ENCODE peak calls at places on chromosomes 1 and 21, in eight cellular contexts. M is pancreas; B is CD4-positive, alpha-beta memory T cell; Z is heart left ventricle; D is Peyer's patch; J is aorta; T is right lobe of liver; R is fibroblast of lung. H is an unnamed sample.
A peak's percentile ranks its signal among the peaks of the same experiment; 100 is the strongest.

GRCh38 chr21:46255758-46256337 is 27.3 kb upstream of the LSS start:
- DNase-seq in M (no peak), B (no peak), Z (no peak), D (no peak), J (peak; percentile 59), T (no peak), R (no peak), H (no peak)

GRCh38 chr1:55252942-55253589 is 37.9 kb upstream of the USP24 start:
- DNase-seq in M (peak; percentile 60), B (no peak), Z (no peak), D (no peak), J (no peak), T (peak; percentile 59), R (no peak), H (no peak)

GRCh38 chr1:183327429-183328290 is 90.5 kb downstream of the NMNAT2 start:
- DNase-seq in M (no peak), B (no peak), Z (peak; percentile 63), D (no peak), J (no peak), T (no peak), R (no peak), H (no peak)

GRCh38 chr1:226520640-226521355 is 27.8 kb upstream of the STUM start:
- DNase-seq in M (no peak), B (no peak), Z (no peak), D (no peak), J (no peak), T (no peak), R (no peak), H (no peak)

GRCh38 chr1:156360534-156360933 is 8.5 kb upstream of the RHBG start:
- DNase-seq in M (no peak), B (no peak), Z (no peak), D (no peak), J (no peak), T (no peak), R (no peak), H (no peak)

GRCh38 chr1:26391450-26391849 is 18.9 kb upstream of the ZNF683 start:
- DNase-seq in M (no peak), B (peak; percentile 58), Z (no peak), D (no peak), J (no peak), T (no peak), R (peak; percentile 45), H (peak; percentile 42)

GRCh38 chr1:69128204-69128603 is 439.5 kb upstream of the LRRC7 start:
- DNase-seq in M (no peak), B (no peak), Z (no peak), D (no peak), J (no peak), T (no peak), R (no peak), H (no peak)

GRCh38 chr1:175499595-175500367 is 243.6 kb downstream of the TNR start:
- DNase-seq in M (no peak), B (no peak), Z (no peak), D (no peak), J (no peak), T (no peak), R (peak; percentile 14), H (no peak)

GRCh38 chr1:226967665-226968064 is 27.6 kb downstream of the COQ8A start:
- DNase-seq in M (no peak), B (no peak), Z (no peak), D (no peak), J (no peak), T (no peak), R (peak; percentile 30), H (no peak)

GRCh38 chr21:45541221-45542039 is 810 bp downstream of the SLC19A1 start:
- DNase-seq in M (peak; percentile 75), B (peak; percentile 74), Z (peak; percentile 84), D (peak; percentile 91), J (peak; percentile 92), T (peak; percentile 85), R (peak; percentile 55), H (peak; percentile 70)

GRCh38 chr1:41017141-41018024 is 4.1 kb downstream of the SLFNL1 start:
- DNase-seq in M (no peak), B (no peak), Z (no peak), D (no peak), J (no peak), T (no peak), R (no peak), H (no peak)

GRCh38 chr1:205351984-205352713 is 4.6 kb downstream of the KLHDC8A start:
- DNase-seq in M (no peak), B (no peak), Z (no peak), D (peak; percentile 86), J (peak; percentile 64), T (no peak), R (peak; percentile 37), H (no peak)

GRCh38 chr1:70427976-70428375 is 16.9 kb downstream of the CTH start:
- DNase-seq in M (no peak), B (no peak), Z (no peak), D (no peak), J (no peak), T (no peak), R (peak; percentile 51), H (no peak)

GRCh38 chr1:75765697-75766355 is 20.2 kb upstream of the RABGGTB start:
- DNase-seq in M (no peak), B (no peak), Z (no peak), D (no peak), J (no peak), T (no peak), R (peak; percentile 92), H (no peak)

GRCh38 chr1:244836135-244836521 is 670 bp downstream of the COX20 start:
- DNase-seq in M (no peak), B (no peak), Z (no peak), D (no peak), J (no peak), T (no peak), R (peak; percentile 43), H (no peak)

GRCh38 chr1:169089776-169090175 is 16.7 kb upstream of the ATP1B1 start:
- DNase-seq in M (no peak), B (no peak), Z (no peak), D (no peak), J (no peak), T (no peak), R (no peak), H (no peak)

GRCh38 chr1:89451011-89451410 is 73.6 kb upstream of the LRRC8B start:
- DNase-seq in M (no peak), B (peak; percentile 4), Z (no peak), D (no peak), J (no peak), T (no peak), R (peak; percentile 75), H (peak; percentile 15)

GRCh38 chr1:44701141-44701573 is 26.6 kb downstream of the ARMH1 start:
- DNase-seq in M (no peak), B (no peak), Z (no peak), D (no peak), J (no peak), T (no peak), R (no peak), H (no peak)

GRCh38 chr1:100750002-100750885 is 30.7 kb downstream of the VCAM1 start:
- DNase-seq in M (no peak), B (no peak), Z (no peak), D (no peak), J (no peak), T (no peak), R (no peak), H (no peak)

DNA sequence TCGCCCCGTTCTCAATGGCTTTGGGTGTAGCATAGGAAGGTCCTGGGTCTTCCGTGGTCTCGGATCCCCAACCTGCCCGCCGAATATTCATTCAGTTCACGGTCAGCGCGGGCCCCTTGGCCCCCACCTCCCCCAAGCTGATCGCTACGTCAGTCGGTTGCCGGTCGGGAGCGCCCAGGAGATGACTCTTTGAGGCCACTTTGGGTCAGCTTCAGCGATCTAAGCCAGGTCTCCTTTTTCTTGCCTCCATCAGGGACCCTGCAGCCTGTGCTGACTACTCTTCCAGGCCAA is 12.8 kb downstream of the HLX start:
- DNase-seq in M (no peak), B (no peak), Z (no peak), D (no peak), J (peak; percentile 67), T (no peak), R (no peak), H (no peak)
- H3K9me3 ChIP-seq in M (no peaks in the 10 kb centered on the region), B (no peaks in the 10 kb centered on the region), Z (no peaks in the 10 kb centered on the region), D (peaks cover 5% of the 10 kb centered on the region), J (no peaks in the 10 kb centered on the region), T (no peaks in the 10 kb centered on the region), R (no peaks in the 10 kb centered on the region), H (no peaks in the 10 kb centered on the region)

GRCh38 chr1:5324903-5325302 is 667.3 kb downstream of the NPHP4 start:
- DNase-seq in M (no peak), B (no peak), Z (no peak), D (no peak), J (no peak), T (no peak), R (no peak), H (no peak)

GRCh38 chr1:5331101-5331500 is 661.1 kb downstream of the NPHP4 start:
- DNase-seq in M (no peak), B (no peak), Z (no peak), D (no peak), J (peak; percentile 46), T (no peak), R (no peak), H (no peak)

GRCh38 chr1:5333326-5333725 is 658.9 kb downstream of the NPHP4 start:
- DNase-seq in M (no peak), B (no peak), Z (no peak), D (no peak), J (no peak), T (no peak), R (no peak), H (no peak)

DNA sequence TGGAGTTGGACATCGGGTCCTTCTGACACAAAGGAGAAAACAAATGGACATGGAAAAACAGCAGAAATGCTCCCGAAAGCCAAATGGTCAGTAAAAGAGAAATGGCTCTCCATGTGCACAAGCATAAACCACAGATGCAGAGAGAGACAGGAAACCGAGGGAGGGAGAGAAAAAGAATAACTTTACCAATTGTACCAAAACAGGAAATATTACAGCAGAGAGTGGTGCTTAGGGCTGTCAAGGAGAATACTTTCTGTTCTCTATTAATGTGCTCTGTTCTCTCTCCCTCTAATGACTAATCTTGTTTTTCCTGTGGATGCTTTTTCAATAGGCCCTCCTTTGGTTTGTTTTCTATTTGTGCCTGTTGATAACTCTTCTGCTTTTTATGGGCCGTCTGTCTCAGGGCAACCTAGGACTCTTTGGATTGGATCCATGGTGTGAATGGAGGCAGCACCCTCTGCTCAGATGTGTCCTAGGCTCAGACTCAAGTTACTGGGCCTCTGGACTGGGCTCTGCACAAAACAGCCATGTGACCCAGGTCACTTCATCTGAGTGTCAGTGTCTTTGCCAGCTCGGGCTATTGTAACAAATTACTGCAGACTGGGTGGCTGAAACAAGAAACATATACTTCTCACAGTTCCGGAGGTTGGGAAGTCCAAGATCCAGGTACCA is 663.0 kb downstream of the NPHP4 start:
- DNase-seq in M (no peak), B (peak; percentile 20), Z (no peak), D (no peak), J (no peak), T (no peak), R (no peak), H (no peak)
- H3K4me3 ChIP-seq in M (no peak overlapping the region), B (peak overlapping the region; percentile 12), Z (no peak overlapping the region), D (no peak overlapping the region), J (no peak overlapping the region), T (no peak overlapping the region), R (no peak overlapping the region), H (peak overlapping the region; percentile 1)

GRCh38 chr1:97073169-97073568 is 351.6 kb downstream of the PTBP2 start:
- DNase-seq in M (no peak), B (no peak), Z (no peak), D (no peak), J (no peak), T (no peak), R (no peak), H (no peak)
- H3K36me3 ChIP-seq in M (no peaks in the 10 kb centered on the region), B (no peaks in the 10 kb centered on the region), Z (no peaks in the 10 kb centered on the region), D (no peaks in the 10 kb centered on the region), J (no peaks in the 10 kb centered on the region), T (no peaks in the 10 kb centered on the region), R (no peaks in the 10 kb centered on the region), H (no peaks in the 10 kb centered on the region)

GRCh38 chr1:159338018-159338417 is 35.9 kb downstream of the FCER1A start:
- DNase-seq in M (no peak), B (no peak), Z (no peak), D (no peak), J (no peak), T (no peak), R (no peak), H (no peak)
- H3K9me3 ChIP-seq in M (no peaks in the 10 kb centered on the region), B (no peaks in the 10 kb centered on the region), Z (no peaks in the 10 kb centered on the region), D (no peaks in the 10 kb centered on the region), J (no peaks in the 10 kb centered on the region), T (no peaks in the 10 kb centered on the region), R (no peaks in the 10 kb centered on the region), H (no peaks in the 10 kb centered on the region)

H was measured in naive thymus-derived CD4-positive, alpha-beta T cell.